ENCODE peak calls at places on chromosomes 12 and 14, in ten cellular contexts. T, I, E, M, B, Y, Q, N, J and A are unnamed samples.

GRCh38 chr12:89901319-89901718 is 192.7 kb upstream of the ATP2B1 start:
- DNase-seq in T (no peak), I (no peak), E (no peak), M (no peak), B (no peak), Y (no peak), Q (no peak), N (no peak), J (no peak), A (no peak)

GRCh38 chr14:37858733-37859132 is 263.3 kb downstream of the TTC6 start:
- DNase-seq in T (no peak), I (no peak), E (no peak), M (no peak), B (no peak), Y (no peak), Q (no peak), N (no peak), J (no peak), A (no peak)

GRCh38 chr14:64707661-64708060 is 3.4 kb downstream of the PLEKHG3 start:
- DNase-seq in T (no peak), I (no peak), E (no peak), M (no peak), B (peak), Y (no peak), Q (peak), N (peak), J (no peak), A (no peak)

GRCh38 chr14:64708148-64709004 is 4.2 kb downstream of the PLEKHG3 start:
- DNase-seq in T (no peak), I (no peak), E (no peak), M (no peak), B (peak), Y (no peak), Q (peak), N (no peak), J (no peak), A (no peak)

GRCh38 chr12:12081836-12082497 is 11.2 kb downstream of the BCL2L14 start:
- DNase-seq in T (no peak), I (no peak), E (peak), M (no peak), B (peak), Y (no peak), Q (peak), N (peak), J (no peak), A (no peak)

GRCh38 chr12:85804663-85805062 is 31.5 kb downstream of the RASSF9 start:
- DNase-seq in T (no peak), I (no peak), E (no peak), M (no peak), B (no peak), Y (no peak), Q (no peak), N (no peak), J (no peak), A (no peak)

GRCh38 chr12:128820723-128821432 is 2.9 kb downstream of the SLC15A4 start:
- DNase-seq in T (no peak), I (no peak), E (no peak), M (no peak), B (no peak), Y (peak), Q (no peak), N (no peak), J (no peak), A (no peak)

GRCh38 chr12:44436756-44437155 is 439.4 kb downstream of the NELL2 start:
- DNase-seq in T (no peak), I (no peak), E (no peak), M (no peak), B (no peak), Y (no peak), Q (no peak), N (no peak), J (no peak), A (no peak)

DNA sequence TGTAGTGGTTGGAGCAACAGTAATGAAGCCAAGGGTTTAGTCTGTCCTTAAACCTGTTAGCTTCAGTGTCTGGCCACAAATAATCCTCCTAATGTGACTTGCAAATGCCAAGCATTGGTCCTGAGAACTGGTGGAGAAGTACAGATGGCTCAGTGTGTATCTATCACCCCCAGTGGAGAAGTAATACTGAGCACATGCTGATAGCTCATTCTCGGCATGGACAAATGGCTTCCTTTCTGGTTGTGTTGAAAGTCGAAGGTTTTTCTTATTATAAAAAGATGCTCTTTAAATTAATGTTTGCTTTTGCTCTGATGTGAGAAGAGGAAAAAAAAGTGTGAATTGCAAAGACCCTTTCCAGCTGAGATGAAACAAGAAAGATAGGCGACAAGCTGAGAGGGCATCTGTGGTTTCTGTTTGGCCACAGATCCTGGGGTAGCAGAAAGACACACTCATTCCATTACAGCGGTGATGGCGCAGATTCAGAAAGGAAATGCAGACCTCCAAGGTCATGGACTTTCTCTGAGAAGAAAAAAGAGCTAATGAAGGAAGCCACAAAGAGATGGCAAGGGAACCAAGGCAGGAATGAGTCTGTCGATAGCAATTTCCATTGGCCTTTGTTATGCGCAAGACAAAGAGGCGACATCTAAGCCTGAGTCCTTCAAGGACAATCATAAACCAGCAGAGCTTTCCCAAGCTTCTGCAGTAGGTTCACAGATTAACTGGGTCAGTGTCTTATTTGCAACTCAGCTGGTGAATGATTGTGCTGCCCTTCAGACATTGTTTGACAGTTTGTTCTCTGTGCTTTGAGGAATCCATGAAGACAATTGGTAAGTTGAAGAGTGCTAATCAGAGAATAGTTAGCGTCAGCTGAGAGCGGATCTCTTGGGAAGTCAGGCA is 155.5 kb upstream of the RGS6 start:
- DNase-seq in T (no peak), I (no peak), E (no peak), M (no peak), B (no peak), Y (no peak), Q (no peak), N (no peak), J (no peak), A (no peak)
- TF ChIP-seq CTCF in T (no peak), I (peak), E (no peak), M (no peak), B (no peak), Y (no peak), Q (no peak), N (no peak), J (no peak), A (no peak)

GRCh38 chr14:91890291-91890749 is 23.0 kb upstream of the TC2N start:
- DNase-seq in T (no peak), I (no peak), E (no peak), M (no peak), B (no peak), Y (no peak), Q (no peak), N (no peak), J (no peak), A (no peak)

GRCh38 chr14:91891721-91892220 is 24.4 kb upstream of the TC2N start:
- DNase-seq in T (no peak), I (no peak), E (no peak), M (no peak), B (no peak), Y (no peak), Q (no peak), N (no peak), J (no peak), A (no peak)

GRCh38 chr14:91891081-91891480 is 23.7 kb upstream of the TC2N start:
- DNase-seq in T (no peak), I (no peak), E (no peak), M (no peak), B (no peak), Y (no peak), Q (no peak), N (no peak), J (no peak), A (no peak)

GRCh38 chr14:91888641-91889476 is 21.5 kb upstream of the TC2N start:
- DNase-seq in T (no peak), I (no peak), E (no peak), M (no peak), B (no peak), Y (no peak), Q (no peak), N (no peak), J (no peak), A (no peak)

DNA sequence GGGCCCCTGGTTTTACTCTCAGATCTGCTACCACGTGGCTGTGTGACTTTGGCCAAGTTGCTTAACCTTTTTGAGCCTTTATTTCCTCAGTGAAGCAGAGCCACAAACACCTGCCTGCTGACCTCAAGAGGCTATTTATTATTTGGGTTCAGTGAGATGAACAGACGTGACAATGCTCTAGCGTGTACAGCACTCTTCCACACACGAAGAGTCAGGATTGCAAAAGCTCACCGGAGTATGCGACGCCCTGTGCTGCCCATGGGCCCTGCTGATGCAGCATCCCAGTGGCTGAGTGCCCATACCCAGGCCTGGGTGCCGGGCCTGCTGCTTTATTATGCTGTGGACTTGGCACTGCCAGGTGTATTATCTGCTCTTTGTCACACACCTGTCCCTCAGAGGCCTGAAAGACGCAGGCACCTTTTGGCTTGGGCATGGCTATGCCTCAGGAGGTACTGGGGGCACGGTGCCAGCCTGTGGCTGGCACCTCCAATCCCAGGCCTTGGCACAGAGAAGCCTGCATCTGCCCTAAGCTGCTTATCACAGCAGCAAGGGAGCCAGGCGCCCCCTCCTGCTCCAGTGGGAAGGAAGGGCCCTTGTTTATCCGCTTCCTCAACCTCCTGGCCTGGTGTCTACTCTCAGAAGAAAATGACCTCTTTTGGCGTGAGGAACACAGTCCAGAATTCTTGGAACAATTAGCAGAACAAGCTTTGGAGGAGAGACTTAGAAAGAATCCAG is 22.3 kb upstream of the TC2N start:
- DNase-seq in T (no peak), I (no peak), E (no peak), M (no peak), B (no peak), Y (no peak), Q (no peak), N (no peak), J (no peak), A (no peak)
- TF ChIP-seq CTCF in T (no peak), I (no peak), E (no peak), M (no peak), B (no peak), Y (no peak), Q (no peak), N (no peak), J (no peak), A (no peak)

DNA sequence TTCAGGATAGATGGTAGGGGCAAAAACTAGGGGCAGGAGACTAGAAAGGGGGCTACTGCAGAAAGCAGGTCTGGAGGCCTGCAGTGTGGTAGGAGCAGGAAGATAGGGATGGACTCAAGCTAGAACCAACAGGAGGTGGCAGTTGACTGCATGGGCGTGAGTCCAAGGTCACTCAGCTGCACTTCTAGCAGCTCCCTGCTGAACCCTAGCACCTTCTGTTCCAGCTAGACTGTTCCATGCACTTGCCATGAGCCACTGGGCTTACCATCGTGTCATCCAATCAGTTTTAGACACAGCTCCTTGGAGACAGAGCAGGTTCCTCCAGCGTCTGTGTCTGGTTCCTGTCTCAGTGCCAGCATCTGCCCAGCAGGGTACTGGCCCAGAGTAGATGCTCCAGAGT is 11.3 kb upstream of the KRT8 start:
- DNase-seq in T (no peak), I (no peak), E (no peak), M (no peak), B (no peak), Y (no peak), Q (no peak), N (no peak), J (no peak), A (no peak)
- TF ChIP-seq CTCF in T (no peak), I (no peak), E (no peak), M (no peak), B (no peak), Y (no peak), Q (no peak), N (no peak), J (no peak), A (no peak)

DNA sequence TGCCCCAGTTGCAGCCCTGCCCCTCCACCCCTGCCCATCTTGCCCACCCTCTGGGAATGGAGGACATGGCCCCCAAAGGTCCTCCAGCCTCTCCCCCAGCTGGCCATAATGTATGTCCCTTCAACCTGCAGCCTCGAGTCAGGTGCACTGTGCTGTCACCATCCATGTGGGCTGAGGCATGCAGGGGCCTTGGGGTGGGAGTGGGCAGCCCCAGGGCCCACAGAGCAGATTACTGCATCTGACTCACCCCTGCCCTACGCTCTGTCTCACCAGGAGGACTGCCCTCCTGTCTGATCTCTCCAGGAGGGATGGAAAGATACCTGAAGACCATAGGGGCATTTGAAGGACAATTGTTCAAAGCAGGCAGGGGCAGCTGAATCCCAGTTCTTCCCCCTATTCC is 13.3 kb downstream of the SYNDIG1L start:
- DNase-seq in T (no peak), I (no peak), E (no peak), M (no peak), B (no peak), Y (no peak), Q (no peak), N (no peak), J (no peak), A (no peak)
- TF ChIP-seq CTCF in T (no peak), I (no peak), E (no peak), M (no peak), B (no peak), Y (no peak), Q (no peak), N (no peak), J (no peak), A (no peak)

DNA sequence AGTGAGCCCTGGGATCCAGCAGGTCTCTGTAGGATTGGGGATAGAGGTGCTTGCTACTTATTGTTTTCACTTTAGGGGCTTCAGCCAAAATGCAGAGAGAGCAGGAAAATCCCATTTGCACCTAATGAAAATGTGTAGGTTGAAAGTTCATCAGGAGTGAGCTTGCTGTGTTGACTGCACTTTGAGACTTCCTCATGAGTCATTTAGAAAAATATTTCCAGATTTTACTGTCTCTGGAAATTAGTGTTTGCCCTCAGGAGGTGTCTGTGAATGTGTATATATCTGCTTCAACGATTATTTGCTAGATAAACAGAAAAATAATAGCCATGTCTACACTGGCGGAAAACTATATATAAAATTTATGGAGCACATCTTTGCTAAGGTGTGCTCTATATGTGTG is 159.3 kb downstream of the CAND1 start:
- DNase-seq in T (no peak), I (no peak), E (no peak), M (no peak), B (no peak), Y (no peak), Q (peak), N (no peak), J (no peak), A (no peak)
- TF ChIP-seq CTCF in T (no peak), I (no peak), E (no peak), M (no peak), B (no peak), Y (no peak), Q (no peak), N (no peak), J (no peak), A (no peak)

GRCh38 chr12:69189378-69189978 is 49.9 kb upstream of the CPSF6 start:
- DNase-seq in T (no peak), I (no peak), E (no peak), M (no peak), B (no peak), Y (no peak), Q (no peak), N (no peak), J (no peak), A (no peak)
- TF ChIP-seq CTCF in T (no peak), I (no peak), E (no peak), M (no peak), B (no peak), Y (no peak), Q (no peak), N (no peak), J (no peak), A (no peak)

GRCh38 chr14:94987409-94987808 is 169.9 kb downstream of the DICER1 start:
- DNase-seq in T (no peak), I (no peak), E (no peak), M (no peak), B (no peak), Y (no peak), Q (no peak), N (no peak), J (no peak), A (no peak)
- TF ChIP-seq CTCF in T (no peak), I (no peak), E (no peak), M (no peak), B (no peak), Y (no peak), Q (no peak), N (no peak), J (no peak), A (no peak)

GRCh38 chr12:53955776-53956250 is 1.1 kb downstream of the HOXC12 start:
- DNase-seq in T (no peak), I (no peak), E (no peak), M (no peak), B (no peak), Y (no peak), Q (no peak), N (no peak), J (no peak), A (no peak)

GRCh38 chr12:53954694-53955035 is at the start of gene HOXC12:
- DNase-seq in T (no peak), I (no peak), E (no peak), M (no peak), B (no peak), Y (no peak), Q (no peak), N (no peak), J (no peak), A (no peak)

GRCh38 chr12:53956914-53957536 is 2.3 kb downstream of the HOXC12 start:
- DNase-seq in T (no peak), I (no peak), E (no peak), M (no peak), B (no peak), Y (no peak), Q (no peak), N (no peak), J (no peak), A (no peak)

GRCh38 chr12:53955036-53955775 is 503 bp downstream of the HOXC12 start:
- DNase-seq in T (no peak), I (no peak), E (no peak), M (no peak), B (no peak), Y (no peak), Q (no peak), N (no peak), J (no peak), A (no peak)

DNA sequence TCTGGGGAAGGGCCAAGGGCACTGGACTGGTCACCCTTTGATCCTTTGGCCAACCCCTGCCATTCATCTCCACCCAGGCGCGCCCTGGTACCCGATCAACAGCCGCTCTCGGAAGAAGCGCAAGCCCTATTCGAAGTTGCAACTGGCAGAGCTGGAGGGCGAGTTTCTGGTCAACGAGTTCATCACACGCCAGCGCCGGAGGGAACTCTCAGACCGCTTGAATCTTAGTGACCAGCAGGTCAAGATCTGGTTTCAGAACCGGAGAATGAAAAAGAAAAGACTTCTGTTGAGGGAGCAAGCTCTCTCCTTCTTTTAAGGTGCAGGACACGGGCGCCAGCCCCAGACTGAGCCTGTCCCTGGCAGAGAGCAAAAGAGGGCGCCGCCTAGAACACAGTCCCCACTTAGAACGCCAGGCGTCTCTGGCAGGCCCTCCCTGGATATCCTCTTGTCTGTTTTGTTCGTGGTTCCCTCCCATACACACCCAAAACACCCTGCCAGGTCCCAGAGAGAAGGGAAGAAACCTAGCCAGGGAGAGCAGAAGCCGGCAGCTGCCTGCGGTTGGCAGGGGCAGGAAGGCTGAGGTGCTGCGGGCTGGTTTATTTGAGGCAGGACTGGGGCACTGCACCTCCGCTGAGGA is 1.7 kb downstream of the HOXC12 start:
- DNase-seq in T (no peak), I (no peak), E (no peak), M (no peak), B (no peak), Y (no peak), Q (no peak), N (no peak), J (no peak), A (no peak)
- TF ChIP-seq CTCF in T (no peak), I (no peak), E (no peak), M (no peak), B (no peak), Y (no peak), Q (no peak), N (no peak), J (no peak), A (no peak)

GRCh38 chr12:130655881-130656280 is 60.2 kb downstream of the RIMBP2 start:
- DNase-seq in T (no peak), I (no peak), E (no peak), M (no peak), B (no peak), Y (no peak), Q (no peak), N (no peak), J (no peak), A (no peak)

GRCh38 chr12:130655010-130655409 is 61.1 kb downstream of the RIMBP2 start:
- DNase-seq in T (no peak), I (no peak), E (no peak), M (no peak), B (no peak), Y (no peak), Q (no peak), N (no peak), J (no peak), A (no peak)

GRCh38 chr12:130658106-130658505 is 58.0 kb downstream of the RIMBP2 start:
- DNase-seq in T (no peak), I (no peak), E (no peak), M (no peak), B (no peak), Y (no peak), Q (no peak), N (no peak), J (no peak), A (no peak)

GRCh38 chr12:130658561-130658960 is 57.5 kb downstream of the RIMBP2 start:
- DNase-seq in T (no peak), I (no peak), E (no peak), M (no peak), B (no peak), Y (no peak), Q (no peak), N (no peak), J (no peak), A (no peak)

GRCh38 chr12:130656411-130656810 is 59.7 kb downstream of the RIMBP2 start:
- DNase-seq in T (no peak), I (no peak), E (no peak), M (no peak), B (no peak), Y (no peak), Q (no peak), N (no peak), J (no peak), A (no peak)
- TF ChIP-seq CTCF in T (no peak), I (no peak), E (no peak), M (no peak), B (no peak), Y (no peak), Q (no peak), N (no peak), J (no peak), A (no peak)